ENCODE peak calls at places on chromosomes 7 and 10, in four cellular contexts. One of them, this sample, is unnamed. For H3K4me1, the result is how much of the 10 kb centered on the place peaks cover.

GRCh38 chr7:121076350-121077164 is 88.0 kb downstream of the CPED1 start:
- DNase-seq in neuronal stem cell: no peak
- DNase-seq in ovary: no peak
- DNase-seq in testis: no peak
- DNase-seq in this sample: no peak

GRCh38 chr7:152601305-152601798 is 74.6 kb downstream of the XRCC2 start:
- DNase-seq in testis: no peak
- DNase-seq in neuronal stem cell: no peak
- DNase-seq in ovary: no peak
- DNase-seq in this sample: no peak

GRCh38 chr10:101041252-101041761 is 10.3 kb downstream of the SFXN3 start:
- DNase-seq in ovary: peak
- DNase-seq in testis: peak
- DNase-seq in neuronal stem cell: no peak
- DNase-seq in this sample: peak

GRCh38 chr7:28685660-28686417 is 272.3 kb downstream of the TRIL start:
- DNase-seq in ovary: peak
- DNase-seq in neuronal stem cell: peak
- DNase-seq in testis: peak
- DNase-seq in this sample: peak

GRCh38 chr10:114925675-114926204 is 12.3 kb upstream of the TRUB1 start:
- DNase-seq in ovary: no peak
- DNase-seq in testis: no peak
- DNase-seq in neuronal stem cell: no peak
- DNase-seq in this sample: no peak

GRCh38 chr7:6167587-6168154 is 104.8 kb downstream of the CYTH3 start:
- DNase-seq in ovary: no peak
- DNase-seq in testis: no peak
- DNase-seq in neuronal stem cell: no peak
- DNase-seq in this sample: no peak

GRCh38 chr10:125448596-125448995 is 234.4 kb downstream of the TEX36 start:
- DNase-seq in testis: peak
- DNase-seq in neuronal stem cell: peak
- DNase-seq in ovary: no peak
- DNase-seq in this sample: peak

GRCh38 chr10:96275685-96276418 is 4.5 kb upstream of the BLNK start:
- DNase-seq in neuronal stem cell: no peak
- DNase-seq in testis: peak
- DNase-seq in ovary: no peak
- DNase-seq in this sample: no peak

GRCh38 chr10:121450247-121450646 is 148.0 kb downstream of the FGFR2 start:
- DNase-seq in ovary: no peak
- DNase-seq in neuronal stem cell: no peak
- DNase-seq in testis: no peak
- DNase-seq in this sample: no peak

GRCh38 chr7:134504660-134505164 is 22.7 kb upstream of the AKR1B10 start:
- DNase-seq in neuronal stem cell: no peak
- DNase-seq in testis: no peak
- DNase-seq in ovary: no peak
- DNase-seq in this sample: no peak

GRCh38 chr7:98149293-98149692 is 42.6 kb downstream of the LMTK2 start:
- DNase-seq in testis: no peak
- DNase-seq in neuronal stem cell: no peak
- DNase-seq in ovary: no peak
- DNase-seq in this sample: no peak

GRCh38 chr10:1116696-1117254 is 60.6 kb downstream of the WDR37 start:
- DNase-seq in ovary: no peak
- DNase-seq in testis: no peak
- DNase-seq in neuronal stem cell: no peak
- DNase-seq in this sample: no peak

GRCh38 chr10:62794306-62794705 is 10.2 kb upstream of the ADO start:
- DNase-seq in neuronal stem cell: no peak
- DNase-seq in ovary: no peak
- DNase-seq in testis: no peak
- DNase-seq in this sample: no peak

GRCh38 chr10:130515670-130516069 is 379.5 kb downstream of the GLRX3 start:
- DNase-seq in testis: no peak
- DNase-seq in ovary: no peak
- DNase-seq in neuronal stem cell: no peak
- DNase-seq in this sample: no peak

GRCh38 chr10:35827783-35828182 is 185.7 kb upstream of the FZD8 start:
- DNase-seq in ovary: no peak
- DNase-seq in testis: no peak
- DNase-seq in neuronal stem cell: no peak
- DNase-seq in this sample: no peak

GRCh38 chr7:25656581-25657026 is 428.3 kb upstream of the NPVF start:
- DNase-seq in ovary: no peak
- DNase-seq in neuronal stem cell: no peak
- DNase-seq in testis: no peak
- DNase-seq in this sample: no peak

GRCh38 chr10:63355682-63356081 is 110.1 kb downstream of the JMJD1C start:
- DNase-seq in neuronal stem cell: no peak
- DNase-seq in ovary: no peak
- DNase-seq in testis: no peak
- DNase-seq in this sample: no peak

GRCh38 chr10:62433181-62433692 is 59.1 kb downstream of the ZNF365 start:
- DNase-seq in neuronal stem cell: no peak
- DNase-seq in testis: peak
- DNase-seq in ovary: peak
- DNase-seq in this sample: peak

GRCh38 chr7:16615234-16615633 is 30.3 kb downstream of the ANKMY2 start:
- DNase-seq in neuronal stem cell: no peak
- DNase-seq in ovary: no peak
- DNase-seq in testis: no peak
- DNase-seq in this sample: no peak

GRCh38 chr7:158824028-158824427 is 5.3 kb downstream of the ESYT2 start:
- DNase-seq in neuronal stem cell: no peak
- DNase-seq in testis: no peak
- DNase-seq in ovary: no peak
- DNase-seq in this sample: no peak

GRCh38 chr10:101567165-101568006 is 20.7 kb downstream of the POLL start:
- DNase-seq in ovary: no peak
- DNase-seq in testis: no peak
- DNase-seq in neuronal stem cell: no peak
- DNase-seq in this sample: no peak

GRCh38 chr7:45726883-45727282 is 146.0 kb downstream of the CCDC201 start:
- DNase-seq in testis: no peak
- DNase-seq in neuronal stem cell: no peak
- DNase-seq in ovary: no peak
- DNase-seq in this sample: no peak

GRCh38 chr10:6144609-6145413 is 56.0 kb downstream of the RBM17 start:
- DNase-seq in testis: peak
- DNase-seq in ovary: peak
- DNase-seq in neuronal stem cell: peak
- DNase-seq in this sample: peak

GRCh38 chr10:97034301-97034700 is 151.5 kb downstream of the SLIT1 start:
- DNase-seq in neuronal stem cell: no peak
- DNase-seq in testis: no peak
- DNase-seq in ovary: no peak
- DNase-seq in this sample: no peak

DNA sequence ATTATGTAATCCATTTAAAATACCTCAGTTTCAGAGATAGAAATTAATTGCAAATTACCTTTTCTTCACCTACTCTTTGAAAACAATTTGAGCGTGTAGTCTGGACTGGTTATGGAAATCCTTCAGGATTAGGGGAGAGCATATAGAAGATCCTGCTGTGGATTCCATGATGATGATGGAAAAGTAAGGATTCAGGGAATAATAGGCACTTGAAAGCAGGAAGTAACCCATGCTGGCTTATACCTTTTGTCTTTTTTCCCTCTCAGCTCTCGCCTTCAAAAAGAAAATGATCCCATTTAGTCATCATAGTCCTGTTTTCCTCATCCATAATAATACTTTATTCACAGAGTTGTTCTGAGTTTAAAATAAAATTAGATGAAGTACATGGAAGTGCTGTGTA is 4.4 kb downstream of the HBP1 start:
- DNase-seq in ovary: no peak
- DNase-seq in neuronal stem cell: no peak
- DNase-seq in testis: no peak
- DNase-seq in this sample: no peak
- H3K4me1 ChIP-seq in ovary: under half
- H3K4me1 ChIP-seq in neuronal stem cell: under half
- H3K4me1 ChIP-seq in testis: under half
- H3K4me1 ChIP-seq in this sample: under half

DNA sequence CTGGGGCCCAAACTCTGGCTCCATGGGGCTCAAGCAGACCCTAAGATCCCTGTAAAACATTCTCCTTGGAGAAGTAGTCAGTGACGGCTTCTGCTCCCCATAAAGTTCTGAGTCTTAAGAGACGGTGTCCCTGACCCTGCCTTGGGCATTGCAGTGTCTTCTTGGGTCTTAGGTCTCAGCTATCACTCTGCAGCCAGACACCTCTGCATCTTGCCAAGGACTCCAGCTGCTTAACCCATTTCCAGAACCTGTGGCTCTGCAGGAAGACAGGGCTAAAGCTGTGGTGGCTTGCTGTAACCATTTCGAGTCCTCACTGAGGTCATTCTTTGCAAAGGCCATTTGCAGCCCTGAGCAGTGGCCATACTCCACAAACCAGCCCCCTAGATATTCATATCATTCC is 337.1 kb upstream of the ZMIZ1 start:
- DNase-seq in testis: no peak
- DNase-seq in neuronal stem cell: no peak
- DNase-seq in ovary: no peak
- DNase-seq in this sample: no peak
- H3K27ac ChIP-seq in testis: no peak
- H3K27ac ChIP-seq in neuronal stem cell: no peak
- H3K27ac ChIP-seq in ovary: no peak
- H3K27ac ChIP-seq in this sample: no peak

GRCh38 chr7:143405671-143406352 is 2.8 kb downstream of the EPHA1 start:
- DNase-seq in neuronal stem cell: no peak
- DNase-seq in ovary: no peak
- DNase-seq in testis: no peak
- DNase-seq in this sample: no peak
- H3K4me3 ChIP-seq in neuronal stem cell: no peak
- H3K4me3 ChIP-seq in ovary: no peak
- H3K4me3 ChIP-seq in testis: no peak
- H3K4me3 ChIP-seq in this sample: no peak

DNA sequence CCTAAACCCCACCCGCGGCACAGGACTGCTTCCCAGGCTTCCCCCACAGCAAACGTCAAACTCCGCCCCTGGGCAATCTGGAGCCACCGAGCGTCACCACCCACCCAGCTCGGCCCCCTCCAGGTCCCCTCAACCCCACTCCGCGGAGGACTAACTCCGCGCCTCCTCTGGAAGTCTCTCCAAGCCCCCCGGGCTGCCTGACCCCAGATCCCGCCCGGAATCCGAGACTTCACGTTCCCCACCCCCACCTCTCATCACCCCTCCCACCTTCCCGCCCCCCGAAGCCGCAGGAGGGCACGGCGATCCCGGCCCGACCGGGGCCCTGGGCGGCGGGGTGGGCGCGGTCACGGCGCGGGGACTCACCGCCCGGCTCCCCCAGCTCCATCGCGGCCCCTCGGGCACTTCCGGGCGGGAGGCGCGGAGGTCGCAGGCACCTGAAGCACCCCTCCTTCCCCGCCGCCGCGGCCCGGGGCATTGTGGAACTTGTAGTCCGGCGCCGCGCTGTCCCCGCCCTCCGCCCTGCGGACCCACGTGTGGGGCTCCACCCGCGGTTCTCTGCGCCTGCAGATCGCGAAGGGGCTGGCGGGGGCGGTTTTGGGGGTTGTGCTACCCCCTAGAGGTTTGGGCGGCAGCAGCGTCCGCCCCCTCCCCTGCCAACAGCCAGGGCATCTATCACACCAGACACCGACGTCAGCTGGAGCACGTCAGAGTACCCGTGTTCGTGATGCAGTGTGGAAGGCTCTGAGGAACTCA is at the start of gene TMUB1:
- DNase-seq in neuronal stem cell: no peak
- DNase-seq in ovary: peak
- DNase-seq in testis: peak
- DNase-seq in this sample: peak
- H3K4me1 ChIP-seq in neuronal stem cell: under half
- H3K4me1 ChIP-seq in ovary: under half
- H3K4me1 ChIP-seq in testis: under half
- H3K4me1 ChIP-seq in this sample: half or more

GRCh38 chr7:2103071-2103898 is 129.5 kb downstream of the MAD1L1 start:
- DNase-seq in neuronal stem cell: no peak
- DNase-seq in ovary: no peak
- DNase-seq in testis: no peak
- DNase-seq in this sample: no peak

GRCh38 chr7:2105917-2106316 is 126.8 kb downstream of the MAD1L1 start:
- DNase-seq in ovary: no peak
- DNase-seq in testis: no peak
- DNase-seq in neuronal stem cell: no peak
- DNase-seq in this sample: no peak

GRCh38 chr7:2104716-2105115 is 128.0 kb downstream of the MAD1L1 start:
- DNase-seq in testis: no peak
- DNase-seq in ovary: peak
- DNase-seq in neuronal stem cell: no peak
- DNase-seq in this sample: no peak

GRCh38 chr7:2105280-2105679 is 127.5 kb downstream of the MAD1L1 start:
- DNase-seq in testis: no peak
- DNase-seq in neuronal stem cell: no peak
- DNase-seq in ovary: no peak
- DNase-seq in this sample: no peak

GRCh38 chr7:2104107-2104710 is 128.5 kb downstream of the MAD1L1 start:
- DNase-seq in neuronal stem cell: peak
- DNase-seq in testis: peak
- DNase-seq in ovary: peak
- DNase-seq in this sample: peak
- H3K27ac ChIP-seq in neuronal stem cell: no peak
- H3K27ac ChIP-seq in testis: no peak
- H3K27ac ChIP-seq in ovary: peak
- H3K27ac ChIP-seq in this sample: no peak

GRCh38 chr7:113370910-113371309 is 252.6 kb upstream of the SMIM30 start:
- DNase-seq in ovary: no peak
- DNase-seq in neuronal stem cell: no peak
- DNase-seq in testis: no peak
- DNase-seq in this sample: no peak
- H3K4me3 ChIP-seq in ovary: no peak
- H3K4me3 ChIP-seq in neuronal stem cell: no peak
- H3K4me3 ChIP-seq in testis: no peak
- H3K4me3 ChIP-seq in this sample: no peak

GRCh38 chr7:77696057-77696642 is at the start of gene RSBN1L:
- DNase-seq in ovary: peak
- DNase-seq in testis: peak
- DNase-seq in neuronal stem cell: peak
- DNase-seq in this sample: peak

GRCh38 chr7:77699056-77699455 is 2.8 kb downstream of the RSBN1L start:
- DNase-seq in neuronal stem cell: no peak
- DNase-seq in ovary: no peak
- DNase-seq in testis: no peak
- DNase-seq in this sample: no peak

GRCh38 chr7:77698042-77698625 is 1.9 kb downstream of the RSBN1L start:
- DNase-seq in ovary: no peak
- DNase-seq in testis: no peak
- DNase-seq in neuronal stem cell: no peak
- DNase-seq in this sample: no peak

GRCh38 chr7:77696643-77697534 is 630 bp downstream of the RSBN1L start:
- DNase-seq in ovary: peak
- DNase-seq in neuronal stem cell: peak
- DNase-seq in testis: peak
- DNase-seq in this sample: no peak

DNA sequence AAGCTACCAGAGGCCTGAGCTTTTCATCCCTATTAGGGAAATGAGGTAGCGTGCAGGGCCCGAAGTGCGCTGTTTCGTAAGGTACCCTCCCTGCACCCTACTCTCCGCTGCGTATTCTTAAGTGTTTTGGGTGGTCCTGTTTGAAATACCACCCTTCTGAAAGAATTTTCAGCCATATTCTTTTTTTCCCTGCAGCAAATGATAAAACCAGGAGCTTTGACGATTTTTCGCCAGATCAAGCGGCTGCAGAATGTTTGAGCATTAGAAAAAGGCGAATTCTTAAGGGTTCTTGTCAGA is 1.2 kb downstream of the RSBN1L start:
- DNase-seq in neuronal stem cell: no peak
- DNase-seq in ovary: no peak
- DNase-seq in testis: no peak
- DNase-seq in this sample: peak
- H3K4me1 ChIP-seq in neuronal stem cell: under half
- H3K4me1 ChIP-seq in ovary: under half
- H3K4me1 ChIP-seq in testis: under half
- H3K4me1 ChIP-seq in this sample: under half

This sample was measured in right atrium auricular region.